ENCODE peak calls at places on chromosomes 1 and 21, in six cellular contexts. G, O, I, X, D and C are unnamed samples.

GRCh38 chr1:43994794-43995790 is 3.7 kb downstream of the CCDC24 start:
- DNase-seq in D (no peak), I (no peak), O (no peak), G (peak), X (no peak), C (no peak)

GRCh38 chr1:31238986-31239613 is 587 bp downstream of the NKAIN1 start:
- DNase-seq in X (no peak), G (no peak), D (no peak), O (no peak), I (no peak), C (no peak)

GRCh38 chr1:220991959-220992704 is 112.9 kb downstream of the HLX start:
- DNase-seq in X (no peak), D (no peak), O (no peak), G (no peak), I (no peak), C (no peak)

GRCh38 chr1:19661721-19662228 is 2.9 kb upstream of the HTR6 start:
- DNase-seq in G (peak), D (no peak), O (peak), X (peak), I (peak), C (no peak)

GRCh38 chr1:22376001-22376400 is 75.7 kb upstream of the ZBTB40 start:
- DNase-seq in O (no peak), D (no peak), X (no peak), G (no peak), I (no peak), C (no peak)

GRCh38 chr21:35737899-35738341 is 322.4 kb downstream of the SETD4 start:
- DNase-seq in D (no peak), I (no peak), G (no peak), O (no peak), X (no peak), C (peak)

GRCh38 chr1:116075981-116076380 is 35.2 kb upstream of the MAB21L3 start:
- DNase-seq in G (peak), D (no peak), I (no peak), X (no peak), O (no peak), C (no peak)

GRCh38 chr1:23966973-23967493 is 7.4 kb downstream of the PNRC2 start:
- DNase-seq in O (no peak), G (no peak), X (no peak), D (no peak), I (no peak), C (no peak)

GRCh38 chr1:19712928-19713327 is 48.3 kb downstream of the HTR6 start:
- DNase-seq in G (no peak), X (no peak), I (no peak), D (no peak), O (no peak), C (no peak)

GRCh38 chr1:46184920-46185658 is 8.8 kb upstream of the P3R3URF start:
- DNase-seq in G (no peak), D (no peak), O (peak), X (peak), I (no peak), C (no peak)

GRCh38 chr1:9482403-9482802 is 56.9 kb upstream of the SLC25A33 start:
- DNase-seq in X (no peak), O (no peak), I (no peak), G (no peak), D (no peak), C (no peak)